ENCODE peak calls at places on chromosomes 2 and 18, in six cellular contexts. G, O, R, B, S and P are unnamed samples.

GRCh38 chr2:230899287-230899686 is 25.8 kb downstream of the GPR55 start:
- DNase-seq in G (no peak), O (no peak), R (no peak), B (peak), S (peak), P (peak)

GRCh38 chr2:63052411-63053234 is 2.0 kb downstream of the OTX1 start:
- DNase-seq in G (no peak), O (no peak), R (no peak), B (peak), S (no peak), P (no peak)

GRCh38 chr2:189143930-189144329 is 35.6 kb downstream of the COL5A2 start:
- DNase-seq in G (no peak), O (no peak), R (peak), B (peak), S (no peak), P (no peak)

GRCh38 chr2:106363788-106364187 is 104.4 kb downstream of the RGPD3 start:
- DNase-seq in G (no peak), O (no peak), R (no peak), B (no peak), S (no peak), P (no peak)

GRCh38 chr18:6708880-6709279 is 20.6 kb upstream of the ARHGAP28 start:
- DNase-seq in G (no peak), O (no peak), R (no peak), B (no peak), S (no peak), P (no peak)

GRCh38 chr18:62071071-62071470 is 115.8 kb downstream of the PIGN start:
- DNase-seq in G (no peak), O (no peak), R (no peak), B (no peak), S (no peak), P (no peak)

GRCh38 chr18:68822926-68823325 is 25.0 kb downstream of the CCDC102B start:
- DNase-seq in G (no peak), O (no peak), R (no peak), B (no peak), S (no peak), P (no peak)

GRCh38 chr2:179302764-179303561 is 38.3 kb upstream of the SESTD1 start:
- DNase-seq in G (no peak), O (no peak), R (no peak), B (no peak), S (no peak), P (no peak)

GRCh38 chr2:97761192-97761591 is 47.8 kb downstream of the ZAP70 start:
- DNase-seq in G (no peak), O (no peak), R (no peak), B (no peak), S (no peak), P (no peak)

GRCh38 chr2:46648141-46648742 is 168.9 kb downstream of the TMEM247 start:
- DNase-seq in G (no peak), O (no peak), R (peak), B (no peak), S (no peak), P (no peak)

GRCh38 chr18:36895606-36896005 is 66.7 kb downstream of the KIAA1328 start:
- DNase-seq in G (no peak), O (no peak), R (no peak), B (no peak), S (no peak), P (no peak)

GRCh38 chr2:57711991-57712390 is 334.6 kb upstream of the VRK2 start:
- DNase-seq in G (no peak), O (peak), R (no peak), B (no peak), S (no peak), P (no peak)

GRCh38 chr18:76558881-76559667 is 64.0 kb upstream of the ZNF516 start:
- DNase-seq in G (no peak), O (no peak), R (peak), B (no peak), S (no peak), P (no peak)

GRCh38 chr2:75211371-75211770 is 12.1 kb upstream of the TACR1 start:
- DNase-seq in G (no peak), O (no peak), R (no peak), B (no peak), S (no peak), P (no peak)

GRCh38 chr2:180999274-180999964 is 19.0 kb downstream of the UBE2E3 start:
- DNase-seq in G (no peak), O (no peak), R (peak), B (no peak), S (no peak), P (no peak)

GRCh38 chr18:45666006-45666405 is 50.7 kb downstream of the SLC14A2 start:
- DNase-seq in G (no peak), O (no peak), R (no peak), B (no peak), S (no peak), P (no peak)

GRCh38 chr18:37511933-37512332 is 53.7 kb downstream of the CELF4 start:
- DNase-seq in G (no peak), O (no peak), R (no peak), B (no peak), S (no peak), P (no peak)

GRCh38 chr2:230614913-230615332 is 97.7 kb upstream of the CAB39 start:
- DNase-seq in G (no peak), O (no peak), R (peak), B (no peak), S (no peak), P (no peak)